ENCODE peak calls at places on chromosomes 16 and 17, in eight cellular contexts. N is B cell; P is EL; B is stimulated activated CD8-positive, alpha-beta memory T cell treated with anti-CD3 and anti-CD28 coated beads, Interleukin-4, amount 100 ng/mL, for 1 hour; C is RPMI8226; Q is left ventricle myocardium superior; U is nucleus accumbens; X is AG04450. H is an unnamed sample.

GRCh38 chr16:57791903-57792461 is 10.3 kb downstream of the KIFC3 start:
- DNase-seq in B (no peak), Q (no peak), U (no peak), X (no peak), P (no peak), C (peak; percentile 34), N (no peak), H (no peak)

GRCh38 chr17:78806451-78806850 is 24.4 kb upstream of the CYTH1 start:
- DNase-seq in N (no peak), U (no peak), X (no peak), B (no peak), Q (peak; percentile 46), P (no peak), C (no peak), H (no peak)

GRCh38 chr17:55187371-55187770 is 77.4 kb upstream of the HLF start:
- DNase-seq in U (no peak), N (no peak), C (no peak), B (no peak), P (no peak), Q (no peak), X (no peak), H (no peak)

GRCh38 chr16:27460663-27461482 is 58.9 kb downstream of the IL21R start:
- DNase-seq in Q (no peak), N (no peak), X (no peak), P (no peak), B (no peak), U (no peak), C (no peak), H (no peak)

GRCh38 chr16:64615647-64616280 is 506.1 kb downstream of the CDH11 start:
- DNase-seq in C (peak; percentile 97), U (no peak), B (no peak), Q (peak; percentile 31), N (no peak), X (no peak), P (peak; percentile 6), H (peak; percentile 42)

GRCh38 chr17:80568246-80568645 is 23.6 kb downstream of the RPTOR start:
- DNase-seq in Q (no peak), B (no peak), C (no peak), U (no peak), N (no peak), X (no peak), P (no peak), H (no peak)

GRCh38 chr16:86714166-86714565 is 135.8 kb downstream of the FOXL1 start:
- DNase-seq in N (no peak), Q (no peak), X (no peak), B (no peak), C (no peak), P (no peak), U (no peak), H (no peak)

GRCh38 chr17:2710804-2711607 is 558 bp downstream of the CLUH start:
- DNase-seq in U (no peak), X (no peak), Q (peak; percentile 45), P (no peak), B (no peak), C (peak; percentile 58), N (no peak), H (no peak)

GRCh38 chr17:64385187-64386083 is 5.2 kb downstream of the PECAM1 start:
- DNase-seq in U (no peak), P (peak; percentile 92), Q (peak; percentile 49), B (peak; percentile 44), C (peak; percentile 36), N (no peak), X (peak; percentile 15), H (no peak)

GRCh38 chr17:2695243-2695960 is 16.2 kb downstream of the CLUH start:
- DNase-seq in Q (no peak), U (no peak), P (no peak), X (no peak), B (no peak), C (no peak), N (no peak), H (no peak)

GRCh38 chr17:48873212-48873611 is 19.4 kb upstream of the ATP5MC1 start:
- DNase-seq in N (no peak), U (no peak), X (peak; percentile 13), P (no peak), B (no peak), C (no peak), Q (peak; percentile 39), H (no peak)

GRCh38 chr17:40442392-40443195 is 656 bp upstream of the IGFBP4 start:
- DNase-seq in B (no peak), N (no peak), X (no peak), U (no peak), C (no peak), P (peak; percentile 56), Q (peak; percentile 80), H (no peak)

GRCh38 chr17:76004750-76005262 is 4.2 kb downstream of the CDK3 start:
- DNase-seq in U (no peak), P (no peak), Q (no peak), X (no peak), B (no peak), N (no peak), C (no peak), H (no peak)

GRCh38 chr16:68470461-68471150 is 22.3 kb upstream of the SMPD3 start:
- DNase-seq in X (no peak), Q (peak; percentile 40), C (peak; percentile 93), U (no peak), N (peak; percentile 79), B (no peak), P (no peak), H (peak; percentile 78)

GRCh38 chr17:40646791-40647548 is 648 bp downstream of the SMARCE1 start:
- DNase-seq in X (no peak), Q (no peak), N (peak; percentile 47), P (peak; percentile 51), U (no peak), C (peak; percentile 47), B (no peak), H (no peak)